ENCODE peak calls at places on chromosomes 13 and 19, in five cellular contexts. S is fibroblast of lung, J is body of pancreas, P is A673, V is GM23338. B is an unnamed sample. For H3K4me1, the result is how much of the 10 kb centered on the place peaks cover.

GRCh38 chr13:33016414-33017409 is at the start of gene KL:
- DNase-seq in S (peak), J (peak), P (peak), V (peak), B (peak)

GRCh38 chr13:79406597-79406908 is 498 bp upstream of the RBM26 start:
- DNase-seq in S (no peak), J (no peak), P (no peak), V (no peak), B (no peak)

GRCh38 chr19:37361994-37362393 is 8.9 kb upstream of the ZNF527 start:
- DNase-seq in S (peak), J (no peak), P (no peak), V (no peak), B (no peak)

GRCh38 chr19:49442354-49442753 is 1.0 kb upstream of the SLC17A7 start:
- DNase-seq in S (no peak), J (peak), P (peak), V (peak), B (no peak)

GRCh38 chr13:30905932-30906383 is at the start of gene MEDAG:
- DNase-seq in S (peak), J (peak), P (no peak), V (no peak), B (no peak)

GRCh38 chr13:21812192-21812626 is 141.3 kb downstream of the FGF9 start:
- DNase-seq in S (no peak), J (peak), P (peak), V (no peak), B (no peak)

GRCh38 chr13:41900918-41901317 is 60.0 kb downstream of the VWA8 start:
- DNase-seq in S (no peak), J (no peak), P (no peak), V (no peak), B (no peak)

GRCh38 chr13:99663185-99663825 is 162.0 kb downstream of the TM9SF2 start:
- DNase-seq in S (no peak), J (no peak), P (no peak), V (no peak), B (no peak)

GRCh38 chr19:11921852-11922495 is 2.9 kb upstream of the ZNF700 start:
- DNase-seq in S (no peak), J (peak), P (no peak), V (no peak), B (no peak)

GRCh38 chr13:59715591-59715990 is 448.1 kb downstream of the DIAPH3 start:
- DNase-seq in S (no peak), J (no peak), P (no peak), V (no peak), B (no peak)

GRCh38 chr19:4748589-4748988 is 24.9 kb upstream of the DPP9 start:
- DNase-seq in S (no peak), J (no peak), P (no peak), V (no peak), B (no peak)

GRCh38 chr13:48994731-48995130 is 19.0 kb downstream of the FNDC3A start:
- DNase-seq in S (peak), J (no peak), P (no peak), V (no peak), B (no peak)

GRCh38 chr19:772043-772442 is 21.1 kb downstream of the MISP start:
- DNase-seq in S (no peak), J (no peak), P (no peak), V (no peak), B (no peak)

GRCh38 chr19:6273701-6274601 is 5.8 kb downstream of the MLLT1 start:
- DNase-seq in S (peak), J (peak), P (no peak), V (no peak), B (no peak)

GRCh38 chr19:45780146-45780447 is 2.2 kb downstream of the DMPK start:
- DNase-seq in S (no peak), J (no peak), P (no peak), V (no peak), B (no peak)

GRCh38 chr13:79194272-79194671 is 211.8 kb downstream of the RBM26 start:
- DNase-seq in S (no peak), J (no peak), P (no peak), V (no peak), B (peak)

GRCh38 chr13:57633950-57634828 is 2.6 kb downstream of the PCDH17 start:
- DNase-seq in S (peak), J (peak), P (no peak), V (peak), B (no peak)

GRCh38 chr13:113485545-113485944 is 5.0 kb downstream of the DCUN1D2 start:
- DNase-seq in S (no peak), J (no peak), P (no peak), V (no peak), B (no peak)

GRCh38 chr13:113209336-113209879 is at the start of gene CUL4A:
- DNase-seq in S (peak), J (peak), P (peak), V (peak), B (peak)

GRCh38 chr19:4097501-4097900 is 26.4 kb downstream of the MAP2K2 start:
- DNase-seq in S (no peak), J (no peak), P (no peak), V (no peak), B (no peak)

GRCh38 chr13:44148159-44148929 is 225.3 kb upstream of the SERP2 start:
- DNase-seq in S (no peak), J (no peak), P (no peak), V (no peak), B (no peak)

GRCh38 chr19:1000095-1000494 is at the start of gene GRIN3B:
- DNase-seq in S (no peak), J (peak), P (peak), V (peak), B (peak)

GRCh38 chr19:41219924-41220567 is 1.0 kb downstream of the AXL start:
- DNase-seq in S (peak), J (peak), P (no peak), V (peak), B (no peak)

GRCh38 chr19:41214161-41214560 is 4.9 kb upstream of the AXL start:
- DNase-seq in S (no peak), J (no peak), P (no peak), V (no peak), B (no peak)

GRCh38 chr19:41218615-41219507 is at the start of gene AXL:
- DNase-seq in S (peak), J (peak), P (no peak), V (peak), B (no peak)

GRCh38 chr19:41218249-41218614 is 791 bp upstream of the AXL start:
- DNase-seq in S (no peak), J (no peak), P (no peak), V (no peak), B (no peak)

GRCh38 chr19:41217741-41218140 is 1.3 kb upstream of the AXL start:
- DNase-seq in S (no peak), J (no peak), P (no peak), V (no peak), B (no peak)
- H3K27ac ChIP-seq in S (no peak), J (no peak), P (no peak), V (no peak), B (no peak)

GRCh38 chr13:45337803-45338202 is 3.2 kb downstream of the TPT1 start:
- DNase-seq in S (no peak), J (no peak), P (no peak), V (no peak), B (no peak)

GRCh38 chr13:45340422-45341033 is 455 bp downstream of the TPT1 start:
- DNase-seq in S (peak), J (peak), P (peak), V (peak), B (peak)

GRCh38 chr13:45341034-45341798 is at the start of gene TPT1:
- DNase-seq in S (peak), J (peak), P (peak), V (peak), B (peak)

GRCh38 chr13:45339399-45339798 is 1.6 kb downstream of the TPT1 start:
- DNase-seq in S (no peak), J (no peak), P (no peak), V (no peak), B (no peak)

DNA sequence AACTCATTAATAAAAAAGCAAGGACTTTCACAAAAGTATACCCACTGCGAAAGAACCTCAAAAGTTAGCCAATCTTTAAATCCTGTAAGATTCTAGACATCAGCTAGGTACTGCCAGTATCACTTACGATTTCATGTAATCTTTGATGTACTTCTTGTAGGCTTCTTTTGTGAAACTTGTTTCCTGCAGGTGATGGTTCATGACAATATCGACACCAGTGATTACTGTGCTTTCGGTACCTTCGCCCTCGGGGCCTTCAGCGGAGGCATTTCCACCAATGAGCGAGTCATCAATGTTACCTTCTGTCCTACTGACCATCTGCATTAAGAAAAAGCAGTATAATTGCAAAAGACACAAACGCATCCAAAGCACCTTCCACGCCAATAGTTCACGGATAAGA is 1.1 kb downstream of the TPT1 start:
- DNase-seq in S (no peak), J (no peak), P (no peak), V (no peak), B (peak)
- H3K4me1 ChIP-seq in S (under half), J (half or more), P (under half), V (under half), B (half or more)

GRCh38 chr19:15123031-15123890 is 16.1 kb downstream of the SYDE1 start:
- DNase-seq in S (no peak), J (no peak), P (no peak), V (no peak), B (no peak)
- H3K27ac ChIP-seq in S (no peak), J (peak), P (no peak), V (no peak), B (no peak)

DNA sequence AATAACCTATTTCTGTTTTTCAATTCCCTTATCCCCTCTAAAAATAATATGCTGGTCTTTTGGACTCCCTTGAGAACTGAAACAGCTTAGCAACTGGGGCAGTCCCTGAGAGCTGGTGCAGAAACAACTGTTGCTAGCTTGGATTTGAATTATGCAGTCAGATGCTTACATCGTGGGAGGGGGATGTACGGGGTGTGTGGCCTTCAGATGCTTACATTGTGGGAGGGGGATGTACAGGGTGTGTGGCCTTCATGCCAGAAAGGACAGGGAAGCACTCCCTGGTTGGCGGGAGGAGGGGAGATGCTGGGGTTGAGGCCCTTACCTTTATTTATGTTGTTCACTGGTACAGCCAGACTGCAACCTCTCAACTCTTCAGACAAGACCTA is 25.6 kb downstream of the LRCH1 start:
- DNase-seq in S (no peak), J (no peak), P (no peak), V (no peak), B (no peak)
- H3K4me1 ChIP-seq in S (under half), J (under half), P (half or more), V (under half), B (under half)

GRCh38 chr13:27194209-27194608 is 22.6 kb upstream of the USP12 start:
- DNase-seq in S (no peak), J (no peak), P (no peak), V (no peak), B (no peak)
- H3K27ac ChIP-seq in S (no peak), J (no peak), P (no peak), V (no peak), B (no peak)

DNA sequence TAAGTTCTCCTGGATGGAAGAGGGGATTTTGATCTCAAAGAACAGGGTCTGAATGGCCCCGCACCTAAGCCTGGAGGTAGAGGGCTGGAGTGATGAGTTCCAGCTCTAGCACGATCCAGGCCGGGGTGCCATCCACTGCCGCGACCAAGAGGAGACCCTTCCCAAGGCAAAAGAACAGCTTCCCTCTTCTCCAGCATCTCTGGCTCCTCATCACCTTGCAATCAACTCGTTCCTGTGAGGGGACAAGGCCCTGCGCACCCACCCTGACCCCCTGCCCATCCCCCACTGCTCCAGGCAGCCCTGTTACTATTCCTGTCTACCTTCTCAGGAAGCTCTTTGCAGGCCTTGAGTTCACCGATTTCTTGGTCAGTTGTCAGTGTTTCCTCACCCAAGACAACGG is 17.8 kb downstream of the COL4A1 start:
- DNase-seq in S (no peak), J (no peak), P (no peak), V (no peak), B (no peak)
- H3K4me1 ChIP-seq in S (under half), J (under half), P (under half), V (under half), B (under half)

GRCh38 chr13:97267418-97268059 is 45.4 kb downstream of the MBNL2 start:
- DNase-seq in S (peak), J (no peak), P (no peak), V (peak), B (no peak)
- H3K27ac ChIP-seq in S (no peak), J (no peak), P (no peak), V (peak), B (no peak)

DNA sequence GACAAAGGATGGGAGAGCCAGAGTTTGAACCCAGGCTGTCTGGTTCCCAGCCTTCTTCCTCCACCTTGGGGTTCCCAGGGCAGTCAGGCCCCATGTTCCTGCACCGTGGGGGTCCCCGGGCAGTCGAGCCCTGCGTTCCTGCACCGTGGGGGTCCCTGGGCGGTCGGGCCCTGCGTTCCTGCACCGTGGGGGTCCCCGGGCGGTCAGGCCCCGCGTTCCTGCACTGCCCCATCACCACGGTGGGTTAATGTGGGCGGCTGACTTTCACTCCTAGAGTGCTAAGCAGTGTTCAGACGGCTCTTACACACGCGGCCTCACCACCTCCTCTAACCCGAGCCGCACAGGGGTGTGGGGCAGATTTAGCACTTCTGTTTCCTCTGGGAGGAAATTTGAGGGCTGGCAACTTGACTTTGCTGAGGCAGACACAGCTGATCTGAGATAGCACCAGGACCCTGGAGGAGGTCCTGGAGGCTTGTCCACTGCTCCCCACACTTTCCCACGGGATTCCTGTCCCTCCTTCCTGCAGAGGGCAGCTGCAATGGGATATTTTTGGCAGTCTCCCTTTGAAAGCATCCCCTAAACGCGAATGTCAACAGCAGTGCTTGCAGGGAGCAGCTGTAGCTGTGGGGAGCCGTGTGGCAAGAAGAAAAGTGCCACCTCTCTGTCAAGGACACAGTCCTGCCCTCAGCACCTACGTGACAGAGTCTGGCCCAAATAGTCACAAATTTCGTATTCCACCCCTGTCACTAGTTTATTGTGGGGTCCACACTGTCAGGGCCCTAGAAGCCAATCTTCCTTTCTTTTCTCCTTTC is 239.4 kb downstream of the TEX29 start:
- DNase-seq in S (no peak), J (no peak), P (no peak), V (no peak), B (no peak)
- H3K4me1 ChIP-seq in S (under half), J (under half), P (under half), V (under half), B (under half)

B was measured in CD4-positive, alpha-beta memory T cell.